ENCODE peak calls at places on chromosomes 12 and 14, in six cellular contexts. U is NCI-H1105, O is A549, L is Caki2, X is GM03348, A is nephron progenitor cell. G is an unnamed sample.

GRCh38 chr12:108457006-108457733 is 57.9 kb upstream of the FICD start:
- DNase-seq in U (peak; percentile 30), O (peak; percentile 71), L (peak; percentile 8), X (peak; percentile 81), A (peak; percentile 34), G (no peak)

GRCh38 chr12:26987634-26988424 is 26.4 kb downstream of the TM7SF3 start:
- DNase-seq in U (no peak), O (no peak), L (peak; percentile 30), X (peak; percentile 5), A (no peak), G (no peak)

GRCh38 chr12:125100551-125101434 is 35.6 kb downstream of the AACS start:
- DNase-seq in U (no peak), O (peak; percentile 21), L (peak; percentile 67), X (no peak), A (no peak), G (no peak)

GRCh38 chr12:121794532-121795028 is 1.1 kb upstream of the RHOF start:
- DNase-seq in U (no peak), O (no peak), L (no peak), X (no peak), A (no peak), G (peak; percentile 78)

GRCh38 chr12:108205864-108206263 is 76.8 kb downstream of the WSCD2 start:
- DNase-seq in U (no peak), O (no peak), L (no peak), X (no peak), A (no peak), G (no peak)

GRCh38 chr12:119938049-119938667 is 50.9 kb upstream of the BICDL1 start:
- DNase-seq in U (peak; percentile 65), O (peak; percentile 81), L (peak; percentile 33), X (peak; percentile 86), A (peak; percentile 78), G (peak; percentile 77)

GRCh38 chr12:47591387-47591786 is 114.4 kb downstream of the RPAP3 start:
- DNase-seq in U (no peak), O (no peak), L (no peak), X (peak; percentile 54), A (no peak), G (no peak)

GRCh38 chr12:93407963-93408283 is 30.2 kb downstream of the NUDT4 start:
- DNase-seq in U (no peak), O (no peak), L (no peak), X (no peak), A (no peak), G (no peak)

GRCh38 chr12:101781834-101782543 is 42.7 kb upstream of the SYCP3 start:
- DNase-seq in U (no peak), O (no peak), L (no peak), X (peak; percentile 23), A (no peak), G (no peak)

GRCh38 chr12:106954462-106955376 is 988 bp upstream of the TMEM263 start:
- DNase-seq in U (no peak), O (no peak), L (peak; percentile 4), X (peak; percentile 50), A (peak; percentile 15), G (peak; percentile 64)

GRCh38 chr14:22699801-22700564 is 55.8 kb upstream of the OR6J1 start:
- DNase-seq in U (no peak), O (no peak), L (peak; percentile 19), X (no peak), A (no peak), G (no peak)

GRCh38 chr12:10304161-10304574 is 3.5 kb upstream of the KLRD1 start:
- DNase-seq in U (no peak), O (no peak), L (peak; percentile 6), X (peak; percentile 4), A (no peak), G (no peak)

GRCh38 chr12:98780261-98780660 is 135.2 kb downstream of the APAF1 start:
- DNase-seq in U (no peak), O (no peak), L (no peak), X (no peak), A (no peak), G (no peak)

GRCh38 chr12:14239350-14239934 is 126.0 kb upstream of the ATF7IP start:
- DNase-seq in U (no peak), O (no peak), L (no peak), X (peak; percentile 75), A (peak; percentile 60), G (peak; percentile 75)

GRCh38 chr14:75479770-75480600 is 42.3 kb upstream of the BATF start:
- DNase-seq in U (no peak), O (no peak), L (no peak), X (no peak), A (no peak), G (no peak)

G was measured in ecto neural progenitor cell.